ENCODE peak calls at places on chromosomes 7 and 10, in five cellular contexts. One of them, this sample, is unnamed.

GRCh38 chr7:82805527-82805960 is 357.1 kb downstream of the PCLO start:
- DNase-seq in upper lobe of right lung: no peak
- DNase-seq in cerebellar cortex: peak; percentile 61
- DNase-seq in mucosa of gallbladder: no peak
- DNase-seq in activated CD4-positive, alpha-beta T cell treated with anti-CD3 and anti-CD28 coated beads for 36 hours: no peak
- DNase-seq in this sample: no peak

GRCh38 chr10:99457808-99458207 is 27.4 kb upstream of the GOT1 start:
- DNase-seq in upper lobe of right lung: no peak
- DNase-seq in activated CD4-positive, alpha-beta T cell treated with anti-CD3 and anti-CD28 coated beads for 36 hours: no peak
- DNase-seq in mucosa of gallbladder: no peak
- DNase-seq in cerebellar cortex: no peak
- DNase-seq in this sample: no peak

GRCh38 chr7:1542329-1542728 is 11.8 kb downstream of the MAFK start:
- DNase-seq in upper lobe of right lung: no peak
- DNase-seq in activated CD4-positive, alpha-beta T cell treated with anti-CD3 and anti-CD28 coated beads for 36 hours: no peak
- DNase-seq in mucosa of gallbladder: no peak
- DNase-seq in cerebellar cortex: no peak
- DNase-seq in this sample: no peak

GRCh38 chr7:2109936-2110585 is 122.7 kb downstream of the MAD1L1 start:
- DNase-seq in cerebellar cortex: peak; percentile 22
- DNase-seq in activated CD4-positive, alpha-beta T cell treated with anti-CD3 and anti-CD28 coated beads for 36 hours: peak; percentile 88
- DNase-seq in upper lobe of right lung: no peak
- DNase-seq in mucosa of gallbladder: no peak
- DNase-seq in this sample: peak; percentile 92

GRCh38 chr10:110609592-110609991 is 34.5 kb upstream of the RBM20 start:
- DNase-seq in mucosa of gallbladder: no peak
- DNase-seq in activated CD4-positive, alpha-beta T cell treated with anti-CD3 and anti-CD28 coated beads for 36 hours: no peak
- DNase-seq in upper lobe of right lung: no peak
- DNase-seq in cerebellar cortex: peak; percentile 23
- DNase-seq in this sample: peak; percentile 23

GRCh38 chr7:136637826-136638225 is 230.6 kb upstream of the CHRM2 start:
- DNase-seq in mucosa of gallbladder: no peak
- DNase-seq in upper lobe of right lung: no peak
- DNase-seq in cerebellar cortex: no peak
- DNase-seq in activated CD4-positive, alpha-beta T cell treated with anti-CD3 and anti-CD28 coated beads for 36 hours: no peak
- DNase-seq in this sample: no peak

GRCh38 chr10:46217749-46218453 is 68.9 kb upstream of the ANTXRL start:
- DNase-seq in upper lobe of right lung: no peak
- DNase-seq in activated CD4-positive, alpha-beta T cell treated with anti-CD3 and anti-CD28 coated beads for 36 hours: no peak
- DNase-seq in cerebellar cortex: no peak
- DNase-seq in mucosa of gallbladder: no peak
- DNase-seq in this sample: no peak

GRCh38 chr7:66150471-66150870 is 35.8 kb downstream of the CRCP start:
- DNase-seq in upper lobe of right lung: peak; percentile 50
- DNase-seq in activated CD4-positive, alpha-beta T cell treated with anti-CD3 and anti-CD28 coated beads for 36 hours: no peak
- DNase-seq in cerebellar cortex: no peak
- DNase-seq in mucosa of gallbladder: peak; percentile 61
- DNase-seq in this sample: no peak

This sample was measured in OCI-LY7.